ENCODE peak calls at places on chromosome 2, in ten cellular contexts. E is NCI-H774; J is ovary; P is effector CD4-positive, alpha-beta T cell; R is left ventricle myocardium inferior; B is NCI-H510A treated with DMSO at 0.1 percent for 48 hours; V is AG10803; X is ACHN; M is HuH-7; C is NCI-H345. I is an unnamed sample.

GRCh38 chr2:157216421-157216965 is 41.0 kb upstream of the GALNT5 start:
- DNase-seq in E (no peak), J (no peak), P (no peak), R (no peak), B (no peak), V (no peak), X (no peak), M (no peak), C (no peak), I (peak)

GRCh38 chr2:8906208-8906607 is 68.8 kb upstream of the KIDINS220 start:
- DNase-seq in E (no peak), J (no peak), P (no peak), R (no peak), B (no peak), V (no peak), X (no peak), M (no peak), C (no peak), I (no peak)

GRCh38 chr2:55155764-55156221 is 76.3 kb downstream of the CLHC1 start:
- DNase-seq in E (no peak), J (no peak), P (no peak), R (no peak), B (no peak), V (peak), X (no peak), M (no peak), C (no peak), I (no peak)

GRCh38 chr2:237196866-237197618 is 111.4 kb downstream of the COPS8 start:
- DNase-seq in E (peak), J (peak), P (no peak), R (no peak), B (no peak), V (no peak), X (no peak), M (no peak), C (peak), I (no peak)

GRCh38 chr2:57093020-57093419 is 909.2 kb downstream of the CCDC85A start:
- DNase-seq in E (no peak), J (no peak), P (no peak), R (no peak), B (no peak), V (no peak), X (no peak), M (no peak), C (no peak), I (no peak)

GRCh38 chr2:221671515-221671914 is 99.4 kb upstream of the EPHA4 start:
- DNase-seq in E (no peak), J (no peak), P (no peak), R (no peak), B (no peak), V (no peak), X (no peak), M (no peak), C (no peak), I (no peak)

GRCh38 chr2:137943035-137943830 is 21.0 kb upstream of the HNMT start:
- DNase-seq in E (no peak), J (no peak), P (no peak), R (no peak), B (no peak), V (no peak), X (no peak), M (no peak), C (no peak), I (no peak)

GRCh38 chr2:158988501-158988900 is 20.1 kb downstream of the TANC1 start:
- DNase-seq in E (no peak), J (no peak), P (no peak), R (no peak), B (peak), V (no peak), X (no peak), M (no peak), C (no peak), I (no peak)

GRCh38 chr2:228731517-228731916 is 539.6 kb downstream of the PID1 start:
- DNase-seq in E (no peak), J (peak), P (no peak), R (no peak), B (no peak), V (peak), X (peak), M (no peak), C (no peak), I (no peak)

GRCh38 chr2:54964271-54964670 is 86.0 kb downstream of the RTN4 start:
- DNase-seq in E (no peak), J (no peak), P (no peak), R (no peak), B (no peak), V (peak), X (no peak), M (no peak), C (no peak), I (no peak)

GRCh38 chr2:75560768-75561565 is at the start of gene EVA1A:
- DNase-seq in E (peak), J (peak), P (no peak), R (peak), B (peak), V (peak), X (peak), M (peak), C (peak), I (no peak)

GRCh38 chr2:8549273-8549922 is 132.5 kb upstream of the ID2 start:
- DNase-seq in E (peak), J (peak), P (no peak), R (peak), B (peak), V (no peak), X (no peak), M (no peak), C (no peak), I (no peak)

GRCh38 chr2:240988146-240988545 is 10.3 kb upstream of the SNED1 start:
- DNase-seq in E (no peak), J (peak), P (no peak), R (no peak), B (no peak), V (peak), X (no peak), M (no peak), C (no peak), I (no peak)

GRCh38 chr2:176122633-176123482 is at the start of gene HOXD9:
- DNase-seq in E (no peak), J (peak), P (no peak), R (no peak), B (no peak), V (peak), X (peak), M (no peak), C (peak), I (no peak)

GRCh38 chr2:98715812-98716451 is 15.0 kb downstream of the MGAT4A start:
- DNase-seq in E (no peak), J (no peak), P (no peak), R (no peak), B (no peak), V (no peak), X (no peak), M (no peak), C (no peak), I (no peak)

GRCh38 chr2:135903650-135904049 is 27.4 kb upstream of the MCM6 start:
- DNase-seq in E (no peak), J (no peak), P (no peak), R (no peak), B (no peak), V (no peak), X (no peak), M (no peak), C (no peak), I (no peak)

GRCh38 chr2:231299267-231299666 is 96.2 kb upstream of the B3GNT7 start:
- DNase-seq in E (no peak), J (no peak), P (no peak), R (no peak), B (no peak), V (no peak), X (no peak), M (no peak), C (no peak), I (no peak)

GRCh38 chr2:188852752-188853151 is 121.4 kb upstream of the COL3A1 start:
- DNase-seq in E (no peak), J (no peak), P (no peak), R (no peak), B (no peak), V (peak), X (no peak), M (no peak), C (no peak), I (no peak)

GRCh38 chr2:54605836-54606235 is 117.6 kb upstream of the EML6 start:
- DNase-seq in E (no peak), J (no peak), P (no peak), R (no peak), B (no peak), V (peak), X (no peak), M (no peak), C (no peak), I (no peak)

GRCh38 chr2:105235388-105236059 is 6.0 kb upstream of the GPR45 start:
- DNase-seq in E (peak), J (peak), P (peak), R (peak), B (peak), V (peak), X (peak), M (peak), C (peak), I (peak)

GRCh38 chr2:112187805-112188596 is 49.8 kb downstream of the FBLN7 start:
- DNase-seq in E (no peak), J (no peak), P (peak), R (no peak), B (no peak), V (no peak), X (no peak), M (no peak), C (no peak), I (no peak)

GRCh38 chr2:1707771-1708351 is 36.5 kb downstream of the PXDN start:
- DNase-seq in E (peak), J (peak), P (no peak), R (peak), B (peak), V (peak), X (no peak), M (no peak), C (peak), I (peak)

GRCh38 chr2:71891155-71891554 is 256.5 kb downstream of the CYP26B1 start:
- DNase-seq in E (no peak), J (no peak), P (no peak), R (no peak), B (no peak), V (no peak), X (no peak), M (no peak), C (no peak), I (no peak)